ENCODE peak calls at places on chromosomes 16 and 17, in four cellular contexts. G, X, P and U are unnamed samples. For H3K27me3, the result is how much of the 10 kb centered on the place peaks cover.

GRCh38 chr17:2872282-2872681 is 76.0 kb downstream of the RAP1GAP2 start:
- DNase-seq in G (no peak), X (no peak), P (no peak), U (no peak)

GRCh38 chr16:30941600-30942420 is 7.1 kb upstream of the ORAI3 start:
- DNase-seq in P (peak), X (peak), G (peak), U (peak)

GRCh38 chr17:55281592-55282378 is 17.0 kb downstream of the HLF start:
- DNase-seq in P (no peak), X (no peak), G (no peak), U (no peak)

GRCh38 chr16:15996432-15997109 is 47.2 kb downstream of the ABCC1 start:
- DNase-seq in P (no peak), G (peak), X (peak), U (peak)

GRCh38 chr16:72072514-72073342 is 9.7 kb downstream of the HPR start:
- DNase-seq in X (no peak), G (no peak), P (no peak), U (no peak)

GRCh38 chr17:75691371-75692290 is 24.5 kb downstream of the SAP30BP start:
- DNase-seq in X (no peak), G (no peak), P (no peak), U (no peak)

GRCh38 chr16:58020628-58021521 is 4.7 kb upstream of the MMP15 start:
- DNase-seq in X (peak), G (peak), P (peak), U (peak)

GRCh38 chr17:61498042-61498441 is 45.8 kb downstream of the TBX4 start:
- DNase-seq in P (no peak), G (no peak), X (no peak), U (no peak)

GRCh38 chr16:49158029-49158642 is 123.5 kb downstream of the CBLN1 start:
- DNase-seq in P (peak), X (no peak), G (no peak), U (no peak)

GRCh38 chr17:3693829-3694231 is 2.1 kb downstream of the P2RX5 start:
- DNase-seq in X (no peak), G (no peak), P (no peak), U (no peak)

GRCh38 chr16:59593256-59593655 is 859.1 kb upstream of the GOT2 start:
- DNase-seq in P (no peak), G (peak), X (no peak), U (no peak)

GRCh38 chr17:3852561-3852960 is 6.5 kb upstream of the NCBP3 start:
- DNase-seq in P (no peak), G (no peak), X (no peak), U (no peak)

GRCh38 chr17:30378191-30378796 is 433 bp upstream of the CPD start:
- DNase-seq in X (no peak), P (peak), G (no peak), U (peak)

GRCh38 chr16:83626676-83627075 is 181.1 kb upstream of the HSBP1 start:
- DNase-seq in P (no peak), G (no peak), X (no peak), U (no peak)

GRCh38 chr17:81831957-81832607 is 1.0 kb downstream of the MCRIP1 start:
- DNase-seq in P (no peak), X (no peak), G (peak), U (peak)

GRCh38 chr17:6353161-6353560 is 81.8 kb downstream of the AIPL1 start:
- DNase-seq in X (no peak), P (no peak), G (no peak), U (no peak)

GRCh38 chr17:72403713-72404209 is 282.9 kb downstream of the SOX9 start:
- DNase-seq in G (no peak), X (no peak), P (no peak), U (no peak)

GRCh38 chr17:74274060-74274702 is at the start of gene DNAI2:
- DNase-seq in P (no peak), G (no peak), X (no peak), U (no peak)

GRCh38 chr16:87653234-87653633 is 50.9 kb downstream of the JPH3 start:
- DNase-seq in X (no peak), P (no peak), G (no peak), U (no peak)

GRCh38 chr16:71781741-71782140 is 26.9 kb downstream of the AP1G1 start:
- DNase-seq in X (no peak), P (no peak), G (peak), U (no peak)

GRCh38 chr17:17359271-17359670 is 56.1 kb downstream of the NT5M start:
- DNase-seq in G (no peak), P (no peak), X (no peak), U (peak)

GRCh38 chr16:17365211-17365541 is 105.6 kb downstream of the XYLT1 start:
- DNase-seq in G (no peak), X (no peak), P (no peak), U (no peak)

GRCh38 chr17:77451894-77452852 is 311.4 kb downstream of the SEC14L1 start:
- DNase-seq in G (peak), P (peak), X (peak), U (peak)

GRCh38 chr16:69397821-69398521 is 12.2 kb upstream of the TERF2 start:
- DNase-seq in P (no peak), G (peak), X (peak), U (no peak)

GRCh38 chr17:81285179-81285878 is 9.8 kb downstream of the SLC38A10 start:
- DNase-seq in G (peak), X (peak), P (peak), U (peak)

GRCh38 chr16:57941016-57941656 is 29.8 kb downstream of the CNGB1 start:
- DNase-seq in X (no peak), P (peak), G (no peak), U (peak)

GRCh38 chr16:5062051-5062450 is 3.7 kb downstream of the C16orf89 start:
- DNase-seq in X (no peak), P (no peak), G (no peak), U (peak)

GRCh38 chr17:80189611-80190010 is 19.8 kb downstream of the CARD14 start:
- DNase-seq in G (no peak), X (no peak), P (no peak), U (no peak)

GRCh38 chr17:80191720-80192265 is 22.0 kb downstream of the CARD14 start:
- DNase-seq in X (no peak), P (no peak), G (no peak), U (no peak)

GRCh38 chr17:80192268-80192667 is 22.4 kb downstream of the CARD14 start:
- DNase-seq in X (no peak), G (no peak), P (no peak), U (no peak)

GRCh38 chr17:80190716-80191115 is 20.9 kb downstream of the CARD14 start:
- DNase-seq in G (no peak), X (no peak), P (no peak), U (no peak)

GRCh38 chr17:80191192-80191591 is 21.4 kb downstream of the CARD14 start:
- DNase-seq in G (no peak), P (no peak), X (no peak), U (no peak)
- TF ChIP-seq CTCF in G (no peak), P (no peak), X (no peak), U (no peak)

GRCh38 chr16:21263640-21264211 is 14.4 kb downstream of the CRYM start:
- DNase-seq in G (no peak), X (no peak), P (no peak), U (no peak)
- H3K27ac ChIP-seq in G (no peak), X (peak), P (peak), U (no peak)

GRCh38 chr16:85843471-85844168 is 44.1 kb downstream of the COX4I1 start:
- DNase-seq in P (no peak), G (no peak), X (no peak), U (no peak)

GRCh38 chr16:85840801-85841200 is 41.3 kb downstream of the COX4I1 start:
- DNase-seq in P (no peak), G (no peak), X (no peak), U (no peak)

GRCh38 chr16:85842848-85843247 is 43.4 kb downstream of the COX4I1 start:
- DNase-seq in G (no peak), P (no peak), X (no peak), U (no peak)

GRCh38 chr16:85844169-85844481 is 44.6 kb downstream of the COX4I1 start:
- DNase-seq in X (no peak), G (no peak), P (no peak), U (no peak)

GRCh38 chr16:85842435-85842834 is 42.9 kb downstream of the COX4I1 start:
- DNase-seq in X (no peak), G (no peak), P (no peak), U (no peak)
- H3K27me3 ChIP-seq in X (under half), G (under half), P (half or more), U (under half)

GRCh38 chr16:67943619-67944503 is at the start of gene LCAT:
- DNase-seq in X (no peak), G (no peak), P (peak), U (no peak)
- TF ChIP-seq CTCF in X (no peak), G (no peak), P (no peak), U (no peak)

GRCh38 chr17:40086150-40087044 is 14.0 kb downstream of the NR1D1 start:
- DNase-seq in P (no peak), G (no peak), X (peak), U (peak)
- H3K27ac ChIP-seq in P (peak), G (no peak), X (peak), U (no peak)

GRCh38 chr17:79366988-79367571 is 243.8 kb downstream of the RBFOX3 start:
- DNase-seq in X (no peak), G (no peak), P (no peak), U (no peak)
- H3K27me3 ChIP-seq in X (under half), G (under half), P (half or more), U (under half)

GRCh38 chr16:23678430-23679273 is at the start of gene PLK1:
- DNase-seq in X (peak), P (peak), G (peak), U (peak)
- TF ChIP-seq CTCF in X (peak), P (peak), G (peak), U (peak)